ENCODE peak calls at places on chromosomes 11 and 22, in nine cellular contexts. A, L, I, O, F, D, S, U and G are unnamed samples.

GRCh38 chr22:40951795-40952602 is 821 bp downstream of the RBX1 start:
- DNase-seq in I (no peak), S (no peak), U (no peak), F (no peak), O (no peak), A (no peak), L (no peak), D (peak), G (peak)

GRCh38 chr22:44338906-44339305 is 26.2 kb upstream of the SHISAL1 start:
- DNase-seq in D (no peak), S (no peak), F (no peak), U (no peak), I (no peak), O (no peak), L (no peak), A (no peak), G (no peak)

GRCh38 chr22:30870451-30871345 is 97.9 kb downstream of the MORC2 start:
- DNase-seq in O (no peak), U (no peak), I (no peak), D (no peak), S (no peak), A (no peak), F (no peak), L (no peak), G (no peak)

GRCh38 chr11:64594159-64594939 is 3.3 kb downstream of the SLC22A12 start:
- DNase-seq in S (no peak), F (no peak), I (no peak), A (no peak), O (no peak), D (no peak), U (no peak), L (no peak), G (no peak)

GRCh38 chr22:35863432-35863831 is 145.8 kb downstream of the APOL5 start:
- DNase-seq in F (no peak), S (no peak), U (no peak), D (no peak), O (peak), I (no peak), L (no peak), A (no peak), G (no peak)

GRCh38 chr11:93988912-93989311 is 32.2 kb upstream of the HEPHL1 start:
- DNase-seq in U (no peak), F (no peak), I (no peak), L (no peak), A (no peak), D (no peak), S (no peak), O (no peak), G (no peak)

GRCh38 chr11:101745756-101746155 is 161.9 kb upstream of the TRPC6 start:
- DNase-seq in I (no peak), F (no peak), A (no peak), U (no peak), D (no peak), L (no peak), S (no peak), O (no peak), G (no peak)

GRCh38 chr11:1226981-1227550 is 4.2 kb downstream of the MUC5B start:
- DNase-seq in I (no peak), D (no peak), A (no peak), O (no peak), L (peak), S (no peak), U (no peak), F (no peak), G (peak)

GRCh38 chr22:35850831-35851230 is 133.2 kb downstream of the APOL5 start:
- DNase-seq in F (no peak), U (no peak), L (no peak), D (no peak), A (no peak), I (no peak), O (no peak), S (no peak), G (no peak)

GRCh38 chr22:41620646-41621098 is at the start of gene DESI1:
- DNase-seq in F (no peak), S (no peak), D (no peak), A (no peak), U (no peak), I (no peak), L (peak), O (peak), G (no peak)

GRCh38 chr11:110621826-110622225 is 90.4 kb downstream of the ARHGAP20 start:
- DNase-seq in O (no peak), U (no peak), F (no peak), L (no peak), A (no peak), D (no peak), S (no peak), I (no peak), G (no peak)

GRCh38 chr11:74680703-74681531 is 50.3 kb downstream of the CHRDL2 start:
- DNase-seq in O (no peak), S (no peak), U (no peak), I (no peak), A (no peak), F (no peak), L (no peak), D (no peak), G (no peak)

GRCh38 chr22:37336474-37337028 is 54.2 kb downstream of the CYTH4 start:
- DNase-seq in D (no peak), O (no peak), I (no peak), S (no peak), F (no peak), A (no peak), U (no peak), L (no peak), G (no peak)

GRCh38 chr22:24578355-24579241 is 14.3 kb downstream of the LRRC75B start:
- DNase-seq in O (peak), D (no peak), F (no peak), L (no peak), I (no peak), U (no peak), A (no peak), S (no peak), G (no peak)

GRCh38 chr11:29310016-29310415 is 706.8 kb downstream of the KCNA4 start:
- DNase-seq in U (no peak), L (peak), A (no peak), S (no peak), I (no peak), F (no peak), D (no peak), O (no peak), G (no peak)

GRCh38 chr11:102171101-102171500 is 60.9 kb downstream of the YAP1 start:
- DNase-seq in L (no peak), S (no peak), D (no peak), O (no peak), F (no peak), I (no peak), U (no peak), A (no peak), G (no peak)

GRCh38 chr22:33271390-33272161 is 213.4 kb upstream of the SYN3 start:
- DNase-seq in O (peak), L (no peak), D (no peak), S (no peak), I (no peak), A (no peak), U (peak), F (no peak), G (no peak)

GRCh38 chr22:35354068-35354467 is 26.8 kb upstream of the HMOX1 start:
- DNase-seq in A (no peak), I (no peak), U (no peak), L (no peak), S (no peak), F (no peak), O (no peak), D (no peak), G (no peak)

GRCh38 chr22:28142361-28142801 is 223.3 kb upstream of the PITPNB start:
- DNase-seq in U (no peak), O (no peak), S (no peak), F (no peak), I (no peak), D (no peak), L (no peak), A (no peak), G (peak)

GRCh38 chr11:1521382-1522080 is 35.0 kb upstream of the MOB2 start:
- DNase-seq in S (no peak), L (no peak), O (no peak), D (no peak), I (no peak), F (no peak), U (no peak), A (no peak), G (no peak)

GRCh38 chr11:117793521-117793920 is 3.5 kb downstream of the DSCAML1 start:
- DNase-seq in S (no peak), L (no peak), D (no peak), O (no peak), A (no peak), U (no peak), I (no peak), F (no peak), G (no peak)

GRCh38 chr22:31575190-31575589 is 78.9 kb downstream of the SFI1 start:
- DNase-seq in L (no peak), O (no peak), I (no peak), A (no peak), S (no peak), U (no peak), F (no peak), D (no peak), G (peak)

GRCh38 chr22:20957118-20957690 is 9.9 kb upstream of the AIFM3 start:
- DNase-seq in S (no peak), A (no peak), O (no peak), I (no peak), L (peak), F (no peak), D (no peak), U (no peak), G (no peak)

GRCh38 chr11:110000045-110000502 is 93.1 kb upstream of the ZC3H12C start:
- DNase-seq in A (no peak), D (no peak), F (no peak), S (no peak), U (no peak), I (no peak), L (peak), O (no peak), G (peak)

GRCh38 chr11:94706211-94706610 is 61.9 kb upstream of the AMOTL1 start:
- DNase-seq in I (no peak), S (no peak), D (no peak), L (no peak), A (no peak), O (peak), F (no peak), U (no peak), G (no peak)

GRCh38 chr11:1544536-1544935 is 27.5 kb downstream of the DUSP8 start:
- DNase-seq in F (no peak), U (no peak), I (no peak), D (no peak), A (no peak), S (no peak), O (no peak), L (no peak), G (no peak)

GRCh38 chr11:71936825-71937224 is 8.0 kb downstream of the RNF121 start:
- DNase-seq in L (peak), U (no peak), S (no peak), F (no peak), I (no peak), D (no peak), O (no peak), A (no peak), G (no peak)

GRCh38 chr11:67274768-67275605 is 8.7 kb downstream of the GRK2 start:
- DNase-seq in O (no peak), F (no peak), A (no peak), U (no peak), D (no peak), L (no peak), I (no peak), S (no peak), G (no peak)

GRCh38 chr11:75717608-75718403 is at the start of gene MOGAT2:
- DNase-seq in O (no peak), A (no peak), U (no peak), F (no peak), D (no peak), L (no peak), S (no peak), I (no peak), G (no peak)

GRCh38 chr11:74770456-74770855 is 21.8 kb downstream of the RNF169 start:
- DNase-seq in O (no peak), S (no peak), A (no peak), I (no peak), L (peak), U (no peak), D (no peak), F (no peak), G (no peak)

GRCh38 chr11:65657426-65657825 is 5.3 kb downstream of the RELA start:
- DNase-seq in I (no peak), L (no peak), A (no peak), D (no peak), F (no peak), O (no peak), S (no peak), U (no peak), G (no peak)

GRCh38 chr11:115222218-115222862 is 281.9 kb downstream of the CADM1 start:
- DNase-seq in A (no peak), O (peak), U (no peak), F (peak), D (peak), L (peak), I (no peak), S (no peak), G (no peak)

GRCh38 chr11:118263694-118264567 is at the start of gene MPZL2:
- DNase-seq in F (no peak), U (no peak), A (no peak), S (no peak), D (peak), I (no peak), O (peak), L (peak), G (no peak)